ENCODE peak calls at places on chromosome 3, in five cellular contexts. Z is T follicular helper cell; L is fibroblast of gingiva; W is stimulated activated CD4-positive, alpha-beta T cell treated with anti-CD3 and anti-CD28 coated beads, Interleukin-2, amount 100 ng/mL, for 48 hours; A is kidney tubule cell. U is an unnamed sample.

GRCh38 chr3:76547674-76548073 is 492.2 kb upstream of the ROBO2 start:
- DNase-seq in Z (no peak), L (no peak), W (no peak), A (no peak), U (no peak)

GRCh38 chr3:67011414-67012131 is 13.5 kb downstream of the KBTBD8 start:
- DNase-seq in Z (no peak), L (no peak), W (no peak), A (no peak), U (no peak)

GRCh38 chr3:72123908-72124441 is 339.0 kb upstream of the PROK2 start:
- DNase-seq in Z (no peak), L (peak), W (no peak), A (peak), U (peak)

GRCh38 chr3:16866447-16867025 is 18.2 kb upstream of the PLCL2 start:
- DNase-seq in Z (no peak), L (peak), W (no peak), A (peak), U (no peak)

GRCh38 chr3:178048768-178049167 is 487.5 kb upstream of the KCNMB2 start:
- DNase-seq in Z (no peak), L (no peak), W (no peak), A (no peak), U (no peak)

GRCh38 chr3:46860381-46861292 is 2.6 kb downstream of the MYL3 start:
- DNase-seq in Z (no peak), L (no peak), W (no peak), A (peak), U (no peak)

GRCh38 chr3:53823026-53823955 is 22.9 kb downstream of the CHDH start:
- DNase-seq in Z (no peak), L (no peak), W (no peak), A (no peak), U (no peak)

GRCh38 chr3:175208316-175208715 is 349.2 kb downstream of the NAALADL2 start:
- DNase-seq in Z (no peak), L (peak), W (no peak), A (no peak), U (no peak)

U was measured in thoracic aorta.